ENCODE peak calls at places on chromosome 16, in eight cellular contexts. Z is HL-60; H is brain microvascular endothelial cell; F is A549; O is B cell; T is CD8-positive, alpha-beta T cell; N is hepatocyte; B is cardiac fibroblast. S is an unnamed sample.

GRCh38 chr16:57988929-57989328 is 11.5 kb downstream of the ZNF319 start:
- DNase-seq in Z (no peak), H (no peak), F (peak), O (peak), T (no peak), N (no peak), B (no peak), S (peak)

GRCh38 chr16:47523342-47524006 is 62.3 kb downstream of the PHKB start:
- DNase-seq in Z (no peak), H (no peak), F (peak), O (peak), T (no peak), N (no peak), B (no peak), S (peak)

GRCh38 chr16:17138801-17139200 is 332.0 kb downstream of the XYLT1 start:
- DNase-seq in Z (no peak), H (no peak), F (no peak), O (no peak), T (no peak), N (no peak), B (peak), S (no peak)

GRCh38 chr16:7394936-7395335 is 62.3 kb downstream of the RBFOX1 start:
- DNase-seq in Z (no peak), H (no peak), F (no peak), O (no peak), T (no peak), N (no peak), B (no peak), S (no peak)

GRCh38 chr16:24255446-24256352 is at the start of gene CACNG3:
- DNase-seq in Z (peak), H (peak), F (peak), O (peak), T (peak), N (peak), B (peak), S (peak)

GRCh38 chr16:54927125-54928015 is 3.3 kb upstream of the IRX5 start:
- DNase-seq in Z (no peak), H (no peak), F (no peak), O (no peak), T (no peak), N (no peak), B (no peak), S (no peak)

GRCh38 chr16:4306439-4307214 is 9.2 kb upstream of the GLIS2 start:
- DNase-seq in Z (no peak), H (no peak), F (no peak), O (peak), T (peak), N (peak), B (no peak), S (peak)

GRCh38 chr16:60922920-60923319 is 1113.3 kb downstream of the CDH8 start:
- DNase-seq in Z (no peak), H (no peak), F (no peak), O (no peak), T (no peak), N (no peak), B (no peak), S (no peak)

GRCh38 chr16:48619547-48619946 is 9.6 kb upstream of the N4BP1 start:
- DNase-seq in Z (no peak), H (no peak), F (no peak), O (no peak), T (no peak), N (no peak), B (no peak), S (no peak)

GRCh38 chr16:73956592-73957495 is 339.8 kb upstream of the PSMD7 start:
- DNase-seq in Z (peak), H (peak), F (peak), O (peak), T (peak), N (peak), B (peak), S (peak)

GRCh38 chr16:14119799-14120198 is 48.7 kb downstream of the MRTFB start:
- DNase-seq in Z (no peak), H (no peak), F (no peak), O (no peak), T (no peak), N (no peak), B (no peak), S (no peak)

GRCh38 chr16:5509794-5510193 is 412.2 kb upstream of the EEF2KMT start:
- DNase-seq in Z (no peak), H (no peak), F (no peak), O (no peak), T (no peak), N (no peak), B (no peak), S (no peak)

GRCh38 chr16:13014516-13014915 is 113.1 kb downstream of the SHISA9 start:
- DNase-seq in Z (no peak), H (no peak), F (no peak), O (no peak), T (no peak), N (no peak), B (no peak), S (no peak)

GRCh38 chr16:24291932-24292331 is 35.8 kb downstream of the CACNG3 start:
- DNase-seq in Z (no peak), H (no peak), F (no peak), O (no peak), T (no peak), N (no peak), B (no peak), S (no peak)

GRCh38 chr16:58492735-58493134 is 7.2 kb upstream of the NDRG4 start:
- DNase-seq in Z (no peak), H (no peak), F (no peak), O (no peak), T (no peak), N (no peak), B (no peak), S (no peak)

GRCh38 chr16:4624827-4625616 is 396 bp downstream of the MGRN1 start:
- DNase-seq in Z (peak), H (peak), F (no peak), O (peak), T (peak), N (peak), B (peak), S (peak)

GRCh38 chr16:64437706-64438329 is 684.0 kb downstream of the CDH11 start:
- DNase-seq in Z (no peak), H (no peak), F (no peak), O (no peak), T (no peak), N (peak), B (no peak), S (no peak)

GRCh38 chr16:5054876-5055865 is 10.6 kb downstream of the C16orf89 start:
- DNase-seq in Z (no peak), H (no peak), F (no peak), O (no peak), T (no peak), N (no peak), B (no peak), S (no peak)

GRCh38 chr16:4684763-4685162 is 8.6 kb upstream of the NUDT16L1 start:
- DNase-seq in Z (no peak), H (no peak), F (no peak), O (no peak), T (no peak), N (no peak), B (no peak), S (no peak)

GRCh38 chr16:57265850-57266530 is 18.5 kb downstream of the PLLP start:
- DNase-seq in Z (no peak), H (no peak), F (no peak), O (no peak), T (no peak), N (peak), B (peak), S (no peak)

GRCh38 chr16:22313876-22314470 is 16.8 kb downstream of the POLR3E start:
- DNase-seq in Z (no peak), H (no peak), F (no peak), O (no peak), T (no peak), N (no peak), B (no peak), S (no peak)

GRCh38 chr16:23296994-23297393 is 5.1 kb upstream of the SCNN1B start:
- DNase-seq in Z (no peak), H (no peak), F (peak), O (no peak), T (no peak), N (no peak), B (no peak), S (peak)

GRCh38 chr16:62149646-62150045 is 113.4 kb upstream of the CDH8 start:
- DNase-seq in Z (no peak), H (no peak), F (no peak), O (no peak), T (no peak), N (no peak), B (no peak), S (no peak)

GRCh38 chr16:12120982-12121652 is 144.6 kb downstream of the SNX29 start:
- DNase-seq in Z (no peak), H (no peak), F (no peak), O (no peak), T (no peak), N (no peak), B (no peak), S (no peak)

GRCh38 chr16:56985288-56985961 is 3.9 kb upstream of the NLRC5 start:
- DNase-seq in Z (no peak), H (peak), F (peak), O (no peak), T (no peak), N (peak), B (peak), S (no peak)

GRCh38 chr16:71482569-71482968 is 6.6 kb downstream of the ZNF19 start:
- DNase-seq in Z (no peak), H (no peak), F (no peak), O (no peak), T (no peak), N (no peak), B (no peak), S (no peak)

GRCh38 chr16:71476457-71476856 is 12.7 kb downstream of the ZNF19 start:
- DNase-seq in Z (no peak), H (no peak), F (no peak), O (no peak), T (no peak), N (no peak), B (no peak), S (no peak)

GRCh38 chr16:71484006-71484893 is 4.9 kb downstream of the ZNF19 start:
- DNase-seq in Z (peak), H (peak), F (peak), O (peak), T (peak), N (peak), B (peak), S (peak)

GRCh38 chr16:71474864-71475263 is 12.8 kb upstream of the ZNF23 start:
- DNase-seq in Z (no peak), H (peak), F (no peak), O (no peak), T (no peak), N (no peak), B (peak), S (no peak)

DNA sequence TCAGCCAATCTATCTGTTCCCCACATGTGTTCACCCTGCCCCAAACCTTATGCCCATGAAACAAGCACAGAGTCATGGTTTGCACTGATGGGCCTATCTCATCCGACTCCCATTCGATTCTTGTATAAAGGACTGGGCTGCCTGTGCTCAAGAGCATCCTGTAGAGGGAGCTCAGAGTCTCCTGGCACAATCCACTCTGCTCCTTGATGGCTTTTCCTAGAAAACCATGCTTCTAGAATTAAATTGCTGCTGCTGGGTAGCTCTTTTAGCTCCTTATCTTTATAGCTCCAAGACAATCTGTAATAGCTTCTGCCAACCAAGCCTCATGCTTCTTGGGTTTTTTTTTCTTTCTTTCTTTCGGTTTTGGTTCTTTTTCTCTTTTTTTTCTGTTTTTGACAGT is 9.7 kb downstream of the ZNF19 start:
- DNase-seq in Z (no peak), H (no peak), F (peak), O (no peak), T (no peak), N (peak), B (peak), S (peak)
- TF ChIP-seq CTCF in Z (peak), H (peak), F (no peak), O (no peak), T (no peak), N (peak), B (peak), S (peak)

GRCh38 chr16:53061701-53062159 is 6.9 kb downstream of the CHD9 start:
- DNase-seq in Z (no peak), H (no peak), F (no peak), O (peak), T (peak), N (no peak), B (no peak), S (peak)
- TF ChIP-seq CTCF in Z (no peak), H (no peak), F (no peak), O (peak), T (no peak), N (no peak), B (no peak), S (no peak)

GRCh38 chr16:81263470-81264200 is 25.1 kb downstream of the BCO1 start:
- DNase-seq in Z (no peak), H (no peak), F (no peak), O (no peak), T (no peak), N (no peak), B (peak), S (no peak)
- TF ChIP-seq CTCF in Z (no peak), H (peak), F (no peak), O (no peak), T (no peak), N (peak), B (peak), S (no peak)

GRCh38 chr16:50862818-50863672 is 121.2 kb downstream of the CYLD start:
- DNase-seq in Z (no peak), H (no peak), F (no peak), O (no peak), T (no peak), N (no peak), B (no peak), S (no peak)
- TF ChIP-seq CTCF in Z (no peak), H (no peak), F (no peak), O (no peak), T (no peak), N (no peak), B (no peak), S (no peak)

GRCh38 chr16:66342294-66342900 is 24.1 kb upstream of the CDH5 start:
- DNase-seq in Z (no peak), H (no peak), F (peak), O (no peak), T (peak), N (peak), B (peak), S (peak)
- TF ChIP-seq CTCF in Z (peak), H (peak), F (peak), O (peak), T (peak), N (peak), B (peak), S (peak)

DNA sequence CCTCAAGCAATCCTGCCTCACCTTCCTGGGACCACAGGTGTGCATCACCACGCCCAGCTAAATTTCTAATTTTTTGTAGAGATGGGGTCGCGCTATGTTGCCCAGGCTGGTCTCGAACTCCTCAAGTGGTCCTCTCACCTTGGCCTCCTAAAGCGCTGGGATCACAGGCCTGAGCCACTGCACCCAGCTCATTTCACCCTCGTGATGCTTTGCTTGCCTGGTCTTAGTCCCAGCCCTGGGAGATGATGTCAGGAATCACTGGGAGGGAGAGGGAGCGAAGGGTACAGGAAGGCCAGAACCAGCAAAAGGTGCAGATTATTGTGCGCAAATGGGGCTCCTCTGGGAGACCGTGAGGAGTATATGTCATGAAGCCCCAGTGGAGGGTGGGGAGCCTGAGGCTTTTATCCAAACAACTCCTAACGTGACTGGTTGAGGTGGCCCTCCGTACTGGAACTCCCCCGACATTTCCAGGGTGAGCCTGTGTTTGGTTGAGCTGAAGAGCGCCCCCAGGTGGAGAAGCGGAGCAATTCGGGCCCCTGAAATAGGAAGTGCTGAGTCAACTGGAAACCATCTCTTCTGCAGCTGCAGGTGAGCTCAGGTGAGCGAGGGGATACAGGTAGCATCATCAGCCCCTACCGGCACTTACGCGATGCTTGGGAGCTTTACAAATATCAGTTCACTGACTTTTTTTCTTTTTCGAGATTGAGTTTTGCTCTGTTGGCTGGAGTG is 41.2 kb upstream of the HAPSTR1 start:
- DNase-seq in Z (no peak), H (no peak), F (peak), O (no peak), T (no peak), N (no peak), B (peak), S (peak)
- TF ChIP-seq CTCF in Z (peak), H (peak), F (peak), O (peak), T (no peak), N (peak), B (peak), S (peak)

GRCh38 chr16:52976539-52977167 is 76.0 kb downstream of the CHD9NB start:
- DNase-seq in Z (no peak), H (peak), F (peak), O (peak), T (no peak), N (peak), B (peak), S (peak)
- TF ChIP-seq CTCF in Z (no peak), H (no peak), F (peak), O (no peak), T (no peak), N (peak), B (peak), S (peak)

GRCh38 chr16:71210-71539 is 1.3 kb downstream of the RHBDF1 start:
- DNase-seq in Z (no peak), H (no peak), F (no peak), O (no peak), T (no peak), N (no peak), B (no peak), S (no peak)

GRCh38 chr16:69181-69580 is 3.2 kb downstream of the RHBDF1 start:
- DNase-seq in Z (no peak), H (no peak), F (no peak), O (no peak), T (no peak), N (no peak), B (no peak), S (no peak)

GRCh38 chr16:74025-74424 is 1.6 kb upstream of the RHBDF1 start:
- DNase-seq in Z (no peak), H (no peak), F (no peak), O (no peak), T (no peak), N (no peak), B (no peak), S (no peak)

GRCh38 chr16:72561-73537 is at the start of gene RHBDF1:
- DNase-seq in Z (no peak), H (no peak), F (peak), O (no peak), T (no peak), N (peak), B (peak), S (peak)

GRCh38 chr16:71540-72341 is 690 bp downstream of the RHBDF1 start:
- DNase-seq in Z (no peak), H (peak), F (peak), O (no peak), T (no peak), N (peak), B (peak), S (no peak)
- TF ChIP-seq CTCF in Z (no peak), H (no peak), F (no peak), O (no peak), T (no peak), N (no peak), B (peak), S (no peak)

DNA sequence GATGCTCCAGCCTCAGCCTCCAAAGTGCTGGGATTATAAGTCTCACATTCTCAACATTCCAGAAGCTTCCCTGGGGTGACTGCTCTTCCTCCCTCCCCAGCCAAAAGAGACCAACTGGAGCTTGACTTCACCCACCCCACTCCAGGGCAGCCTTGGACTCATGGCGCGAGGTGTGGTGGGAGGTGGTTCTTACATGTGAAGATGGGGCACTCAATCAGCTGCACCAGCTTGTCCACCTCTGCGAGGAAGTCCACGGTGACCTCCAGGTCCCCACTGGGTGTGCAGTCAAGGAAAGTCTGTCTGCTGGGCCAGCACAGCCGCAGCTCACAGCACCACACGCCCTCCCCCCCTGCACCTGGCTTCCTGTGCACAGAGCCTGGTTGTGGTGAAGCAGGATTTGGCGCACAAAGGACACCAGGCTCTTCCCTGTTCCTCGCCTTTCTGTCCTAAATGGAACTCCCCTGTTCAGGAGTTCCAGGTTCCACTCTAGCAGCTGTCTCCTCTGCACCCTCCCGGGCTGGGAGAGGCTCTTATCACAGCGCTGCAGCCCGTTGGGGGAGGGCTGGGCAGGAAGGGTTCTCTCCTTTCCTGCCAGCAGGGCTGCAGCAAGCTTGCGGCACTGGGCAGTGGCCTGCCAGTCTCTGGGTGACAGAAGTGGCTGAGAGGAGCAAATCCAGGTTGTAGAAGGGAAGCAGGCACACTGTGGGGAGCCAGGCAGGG is 9.7 kb upstream of the MTSS2 start:
- DNase-seq in Z (no peak), H (no peak), F (peak), O (no peak), T (peak), N (no peak), B (no peak), S (no peak)
- TF ChIP-seq CTCF in Z (no peak), H (no peak), F (no peak), O (no peak), T (no peak), N (no peak), B (no peak), S (no peak)